ENCODE peak calls at places on chromosomes 12 and 14, in eight cellular contexts. K is endothelial cell of umbilical vein; M is AG09319; F is neural crest cell; O is GM23338; G is AG04450; C is fibroblast of villous mesenchyme; T is activated CD8-positive, alpha-beta T cell treated with anti-CD3 and anti-CD28 coated beads for 36 hours. L is an unnamed sample.

GRCh38 chr14:103395245-103395644 is 10.0 kb downstream of the MARK3 start:
- DNase-seq in F (no peak), T (no peak), G (no peak), O (no peak), C (peak), K (peak), M (no peak), L (no peak)

GRCh38 chr14:21070083-21070609 is at the start of gene ARHGEF40:
- DNase-seq in G (no peak), K (peak), M (no peak), T (peak), F (peak), O (peak), C (peak), L (peak)

GRCh38 chr14:76953196-76953945 is 75.1 kb downstream of the IRF2BPL start:
- DNase-seq in K (peak), G (no peak), O (peak), F (no peak), M (no peak), C (peak), T (peak), L (no peak)

GRCh38 chr12:31216479-31216878 is 109.5 kb downstream of the SINHCAF start:
- DNase-seq in K (no peak), M (no peak), T (no peak), F (no peak), O (no peak), G (no peak), C (no peak), L (no peak)

GRCh38 chr14:58805605-58806358 is 168.0 kb downstream of the DACT1 start:
- DNase-seq in F (no peak), C (peak), M (no peak), T (no peak), G (no peak), O (no peak), K (peak), L (no peak)

GRCh38 chr12:51871918-51872688 is 15.8 kb upstream of the ANKRD33 start:
- DNase-seq in C (no peak), F (no peak), K (no peak), G (no peak), T (no peak), O (no peak), M (no peak), L (no peak)

GRCh38 chr14:58133739-58134138 is 18.3 kb downstream of the ARMH4 start:
- DNase-seq in T (no peak), K (no peak), M (no peak), F (no peak), C (peak), O (no peak), G (peak), L (no peak)

GRCh38 chr12:63882844-63883243 is 38.3 kb downstream of the SRGAP1 start:
- DNase-seq in F (peak), K (no peak), C (no peak), T (no peak), M (no peak), O (peak), G (peak), L (no peak)

DNA sequence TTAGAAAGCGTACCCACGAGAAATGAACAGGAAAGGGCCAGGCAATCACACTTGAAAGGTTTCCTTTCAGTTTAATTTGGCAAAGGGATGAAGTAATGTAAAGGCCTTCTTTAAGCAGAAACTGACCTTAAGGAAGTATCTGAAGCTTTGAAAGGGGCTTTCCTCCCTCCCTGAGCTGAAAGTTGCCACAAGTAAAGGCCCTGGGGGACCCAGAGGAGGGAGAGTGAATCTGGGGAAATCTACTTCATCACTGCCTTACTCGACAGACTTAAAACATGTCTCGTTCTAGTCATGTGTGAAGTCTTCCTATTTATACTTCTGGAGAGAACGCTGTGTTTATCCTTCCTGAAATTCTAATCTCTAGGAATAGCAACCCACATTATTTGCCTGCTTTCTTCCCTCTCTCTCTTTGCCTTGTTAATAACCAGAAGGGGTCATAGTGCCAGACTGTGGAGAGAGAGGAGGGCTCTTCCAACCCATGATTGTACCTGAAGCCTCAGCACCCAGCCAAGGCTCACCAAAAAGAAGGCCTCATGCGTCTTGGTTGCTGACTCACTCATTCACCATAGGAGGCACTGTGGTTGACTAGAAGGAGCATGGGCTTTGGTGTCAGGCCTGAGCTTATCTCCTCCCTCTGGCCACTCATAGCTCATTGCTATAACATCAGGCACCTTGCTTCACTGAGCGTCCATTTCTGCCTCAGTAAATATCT is 10.2 kb upstream of the GPX2 start:
- DNase-seq in G (no peak), F (no peak), C (no peak), M (no peak), T (peak), O (peak), K (no peak), L (no peak)
- TF ChIP-seq CTCF in G (peak), F (no peak), C (no peak), M (no peak), T (no peak), O (peak), K (no peak), L (no peak)

GRCh38 chr12:65446901-65447300 is 168.4 kb downstream of the MSRB3 start:
- DNase-seq in G (no peak), T (no peak), F (no peak), M (no peak), C (no peak), O (no peak), K (no peak), L (no peak)
- TF ChIP-seq CTCF in G (no peak), T (no peak), F (no peak), M (no peak), C (no peak), O (no peak), K (no peak), L (no peak)

GRCh38 chr12:11877102-11877826 is 193.5 kb upstream of the BCL2L14 start:
- DNase-seq in C (no peak), M (no peak), O (no peak), T (no peak), K (no peak), G (no peak), F (no peak), L (no peak)

GRCh38 chr12:11876301-11876700 is 194.4 kb upstream of the BCL2L14 start:
- DNase-seq in K (no peak), C (no peak), O (no peak), M (no peak), F (no peak), T (no peak), G (no peak), L (no peak)

GRCh38 chr12:11879306-11879705 is 191.4 kb upstream of the BCL2L14 start:
- DNase-seq in O (no peak), K (peak), G (peak), M (no peak), C (peak), T (no peak), F (no peak), L (no peak)

GRCh38 chr12:11880424-11880823 is 190.3 kb upstream of the BCL2L14 start:
- DNase-seq in O (no peak), C (no peak), M (no peak), K (no peak), F (no peak), G (no peak), T (no peak), L (no peak)

DNA sequence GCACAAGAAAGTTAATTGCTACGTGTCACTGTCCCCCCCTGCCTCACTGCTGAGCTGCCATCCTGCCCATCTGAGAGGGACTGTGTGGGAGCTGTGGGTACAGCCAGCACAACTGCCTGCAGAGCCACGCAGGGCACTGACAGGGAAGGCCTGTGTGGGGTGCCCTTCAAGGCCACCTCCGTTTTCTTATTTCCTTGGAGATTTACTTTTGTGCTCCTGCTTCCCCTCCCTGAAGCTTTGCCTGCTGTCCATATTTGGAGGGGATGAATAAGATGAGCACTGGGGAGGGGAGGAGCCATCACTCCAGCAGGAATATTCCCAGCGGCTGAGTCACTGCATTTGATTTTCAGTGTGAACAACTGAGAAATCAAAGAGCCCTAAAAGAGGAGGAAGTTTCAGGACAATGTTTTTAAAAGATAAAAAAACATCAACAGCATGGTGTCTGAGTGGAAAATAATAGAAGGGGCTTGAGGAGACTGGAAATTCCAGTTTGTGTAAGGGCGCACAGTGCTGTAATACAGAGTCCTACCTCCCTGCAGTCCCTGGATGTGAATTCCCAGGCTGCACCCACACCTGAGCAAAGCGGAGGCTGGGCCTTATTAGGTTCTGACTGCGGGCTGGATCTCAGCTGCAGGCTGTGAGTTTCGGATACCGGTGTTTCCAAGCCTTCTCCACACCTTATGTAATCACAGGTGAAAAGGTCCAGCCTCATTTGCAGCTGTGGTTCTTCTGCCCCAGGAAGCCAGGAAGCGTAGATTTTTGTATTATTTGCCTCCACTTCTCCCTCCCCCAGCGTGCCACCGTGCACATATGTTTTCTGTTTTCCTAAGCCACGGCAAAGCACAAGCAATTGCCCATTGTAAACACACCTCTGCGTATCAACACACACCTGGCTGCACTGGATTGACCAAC is 192.6 kb upstream of the BCL2L14 start:
- DNase-seq in M (no peak), O (peak), K (peak), C (peak), G (peak), F (no peak), T (no peak), L (no peak)
- TF ChIP-seq CTCF in M (no peak), O (no peak), K (no peak), C (no peak), G (no peak), F (no peak), T (no peak), L (no peak)

DNA sequence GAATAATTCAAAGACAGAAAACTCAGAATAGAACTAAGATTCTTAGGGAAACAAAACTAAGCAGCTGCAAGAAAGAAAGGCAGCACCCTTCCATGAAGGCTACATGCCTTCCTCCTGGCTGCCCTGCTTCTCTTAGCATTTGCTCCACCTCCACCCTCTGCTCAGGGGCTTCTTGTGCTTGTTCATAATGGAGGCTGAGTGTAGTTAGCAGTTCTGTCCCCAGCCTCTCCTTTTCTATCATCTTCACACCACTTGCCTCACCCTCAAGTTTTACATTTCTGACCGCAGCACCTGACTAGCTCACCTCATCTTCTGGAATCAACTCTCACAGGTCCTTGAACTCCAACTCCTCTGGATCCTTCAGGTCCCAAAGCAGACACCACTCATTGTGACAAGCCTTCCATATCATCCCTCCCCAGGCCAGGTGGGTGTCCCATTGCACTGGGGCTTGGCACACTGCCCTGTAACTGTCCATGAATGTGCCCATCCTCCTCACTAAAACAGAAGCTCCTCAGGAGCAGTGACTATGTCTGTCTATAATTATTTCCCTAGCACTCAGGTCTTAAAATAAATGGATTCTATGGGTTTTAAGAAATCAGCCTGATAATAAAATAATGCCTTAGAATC is 139.1 kb downstream of the TMTC1 start:
- DNase-seq in M (no peak), T (no peak), K (no peak), F (no peak), C (no peak), G (no peak), O (no peak), L (no peak)
- TF ChIP-seq CTCF in M (no peak), T (no peak), K (no peak), F (no peak), C (no peak), G (no peak), O (no peak), L (no peak)

L was measured in progenitor cell of endocrine pancreas.